ENCODE peak calls at places on chromosome 5, in seven cellular contexts. One of them, this sample, is unnamed.

GRCh38 chr5:1536298-1537165 is 12.8 kb upstream of the LPCAT1 start:
- DNase-seq in hepatocyte: no peak
- DNase-seq in tibial artery: peak; percentile 60
- DNase-seq in H9: peak; percentile 16
- DNase-seq in ovary: peak; percentile 15
- DNase-seq in lower lobe of right lung: peak; percentile 45
- DNase-seq in HCT116: no peak
- DNase-seq in this sample: no peak

GRCh38 chr5:59666709-59667108 is 226.8 kb downstream of the PDE4D start:
- DNase-seq in hepatocyte: no peak
- DNase-seq in tibial artery: no peak
- DNase-seq in H9: no peak
- DNase-seq in ovary: no peak
- DNase-seq in lower lobe of right lung: no peak
- DNase-seq in HCT116: no peak
- DNase-seq in this sample: no peak

GRCh38 chr5:107231191-107231590 is 439.5 kb downstream of the EFNA5 start:
- DNase-seq in hepatocyte: no peak
- DNase-seq in tibial artery: no peak
- DNase-seq in H9: no peak
- DNase-seq in ovary: no peak
- DNase-seq in lower lobe of right lung: no peak
- DNase-seq in HCT116: no peak
- DNase-seq in this sample: no peak

GRCh38 chr5:60488466-60489130 is 211.4 kb downstream of the DEPDC1B start:
- DNase-seq in hepatocyte: no peak
- DNase-seq in tibial artery: no peak
- DNase-seq in H9: no peak
- DNase-seq in ovary: no peak
- DNase-seq in lower lobe of right lung: no peak
- DNase-seq in HCT116: no peak
- DNase-seq in this sample: no peak

GRCh38 chr5:137146402-137146889 is 352.7 kb downstream of the SPOCK1 start:
- DNase-seq in hepatocyte: peak; percentile 89
- DNase-seq in tibial artery: peak; percentile 78
- DNase-seq in H9: no peak
- DNase-seq in ovary: no peak
- DNase-seq in lower lobe of right lung: no peak
- DNase-seq in HCT116: peak; percentile 8
- DNase-seq in this sample: peak; percentile 93

GRCh38 chr5:6328173-6328572 is 50.2 kb downstream of the MED10 start:
- DNase-seq in hepatocyte: peak; percentile 64
- DNase-seq in tibial artery: no peak
- DNase-seq in H9: peak; percentile 75
- DNase-seq in ovary: no peak
- DNase-seq in lower lobe of right lung: no peak
- DNase-seq in HCT116: no peak
- DNase-seq in this sample: peak; percentile 80

GRCh38 chr5:92687793-92688467 is 893.1 kb downstream of the NR2F1-AS1 start:
- DNase-seq in hepatocyte: peak; percentile 30
- DNase-seq in tibial artery: no peak
- DNase-seq in H9: peak; percentile 24
- DNase-seq in ovary: no peak
- DNase-seq in lower lobe of right lung: no peak
- DNase-seq in HCT116: peak; percentile 29
- DNase-seq in this sample: peak; percentile 73

GRCh38 chr5:147565524-147565923 is 55.7 kb upstream of the DPYSL3 start:
- DNase-seq in hepatocyte: peak; percentile 18
- DNase-seq in tibial artery: no peak
- DNase-seq in H9: no peak
- DNase-seq in ovary: no peak
- DNase-seq in lower lobe of right lung: no peak
- DNase-seq in HCT116: no peak
- DNase-seq in this sample: no peak

GRCh38 chr5:89816038-89816437 is 593.5 kb downstream of the CETN3 start:
- DNase-seq in hepatocyte: no peak
- DNase-seq in tibial artery: no peak
- DNase-seq in H9: no peak
- DNase-seq in ovary: no peak
- DNase-seq in lower lobe of right lung: no peak
- DNase-seq in HCT116: no peak
- DNase-seq in this sample: no peak

GRCh38 chr5:80184235-80185023 is 71.4 kb downstream of the SERINC5 start:
- DNase-seq in hepatocyte: peak; percentile 35
- DNase-seq in tibial artery: no peak
- DNase-seq in H9: peak; percentile 80
- DNase-seq in ovary: no peak
- DNase-seq in lower lobe of right lung: peak; percentile 73
- DNase-seq in HCT116: no peak
- DNase-seq in this sample: no peak

GRCh38 chr5:150058480-150059126 is 27.8 kb downstream of the CSF1R start:
- DNase-seq in hepatocyte: no peak
- DNase-seq in tibial artery: peak; percentile 64
- DNase-seq in H9: no peak
- DNase-seq in ovary: no peak
- DNase-seq in lower lobe of right lung: no peak
- DNase-seq in HCT116: no peak
- DNase-seq in this sample: peak; percentile 50

GRCh38 chr5:91742504-91742903 is 359.4 kb upstream of the ARRDC3 start:
- DNase-seq in hepatocyte: no peak
- DNase-seq in tibial artery: no peak
- DNase-seq in H9: no peak
- DNase-seq in ovary: no peak
- DNase-seq in lower lobe of right lung: no peak
- DNase-seq in HCT116: no peak
- DNase-seq in this sample: no peak

GRCh38 chr5:157328277-157328912 is 62.5 kb downstream of the CYFIP2 start:
- DNase-seq in hepatocyte: peak; percentile 89
- DNase-seq in tibial artery: peak; percentile 74
- DNase-seq in H9: peak; percentile 77
- DNase-seq in ovary: peak; percentile 55
- DNase-seq in lower lobe of right lung: peak; percentile 63
- DNase-seq in HCT116: peak; percentile 58
- DNase-seq in this sample: peak; percentile 95

GRCh38 chr5:66442951-66443445 is 153.2 kb upstream of the MAST4 start:
- DNase-seq in hepatocyte: no peak
- DNase-seq in tibial artery: peak; percentile 66
- DNase-seq in H9: no peak
- DNase-seq in ovary: peak; percentile 76
- DNase-seq in lower lobe of right lung: no peak
- DNase-seq in HCT116: no peak
- DNase-seq in this sample: no peak

GRCh38 chr5:157431544-157432200 is 28.3 kb upstream of the NIPAL4 start:
- DNase-seq in hepatocyte: peak; percentile 68
- DNase-seq in tibial artery: no peak
- DNase-seq in H9: no peak
- DNase-seq in ovary: no peak
- DNase-seq in lower lobe of right lung: no peak
- DNase-seq in HCT116: peak; percentile 38
- DNase-seq in this sample: peak; percentile 40

GRCh38 chr5:135986891-135987401 is 32.2 kb upstream of the LECT2 start:
- DNase-seq in hepatocyte: no peak
- DNase-seq in tibial artery: no peak
- DNase-seq in H9: no peak
- DNase-seq in ovary: no peak
- DNase-seq in lower lobe of right lung: no peak
- DNase-seq in HCT116: no peak
- DNase-seq in this sample: no peak

GRCh38 chr5:173611706-173612105 is 4.7 kb downstream of the BOD1 start:
- DNase-seq in hepatocyte: no peak
- DNase-seq in tibial artery: no peak
- DNase-seq in H9: no peak
- DNase-seq in ovary: no peak
- DNase-seq in lower lobe of right lung: no peak
- DNase-seq in HCT116: no peak
- DNase-seq in this sample: no peak

GRCh38 chr5:135594416-135594960 is 15.7 kb upstream of the CXCL14 start:
- DNase-seq in hepatocyte: no peak
- DNase-seq in tibial artery: no peak
- DNase-seq in H9: no peak
- DNase-seq in ovary: no peak
- DNase-seq in lower lobe of right lung: no peak
- DNase-seq in HCT116: no peak
- DNase-seq in this sample: no peak

GRCh38 chr5:65830856-65831255 is 95.5 kb upstream of the ERBIN start:
- DNase-seq in hepatocyte: no peak
- DNase-seq in tibial artery: no peak
- DNase-seq in H9: no peak
- DNase-seq in ovary: no peak
- DNase-seq in lower lobe of right lung: no peak
- DNase-seq in HCT116: no peak
- DNase-seq in this sample: no peak

DNA sequence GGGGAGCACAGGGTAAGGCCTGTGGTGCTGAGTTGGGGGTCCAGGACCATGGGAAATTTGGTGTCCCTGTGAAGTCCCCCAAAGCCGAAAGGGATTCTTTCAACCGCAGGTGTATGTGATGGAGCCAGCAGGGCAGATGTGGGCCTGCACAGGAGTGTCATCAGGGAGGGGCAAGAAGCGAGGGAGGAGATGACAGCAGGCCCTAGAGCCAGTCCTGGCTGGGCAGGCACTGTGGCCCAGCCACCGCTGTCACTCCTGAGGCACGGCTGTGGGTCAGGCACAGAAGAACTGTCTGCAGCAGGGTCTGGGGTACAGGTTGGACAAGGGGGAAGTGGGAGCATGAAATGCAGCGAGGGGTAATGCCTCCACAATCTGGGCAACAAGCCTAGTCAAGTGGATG is 4.8 kb downstream of the HK3 start:
- DNase-seq in hepatocyte: no peak
- DNase-seq in tibial artery: no peak
- DNase-seq in H9: no peak
- DNase-seq in ovary: no peak
- DNase-seq in lower lobe of right lung: no peak
- DNase-seq in HCT116: no peak
- DNase-seq in this sample: no peak
- H3K4me1 ChIP-seq in hepatocyte: no peaks in the 10 kb centered on the region
- H3K4me1 ChIP-seq in tibial artery: no peaks in the 10 kb centered on the region
- H3K4me1 ChIP-seq in H9: no peaks in the 10 kb centered on the region
- H3K4me1 ChIP-seq in ovary: no peaks in the 10 kb centered on the region
- H3K4me1 ChIP-seq in lower lobe of right lung: peaks cover 23% of the 10 kb centered on the region
- H3K4me1 ChIP-seq in HCT116: no peaks in the 10 kb centered on the region
- H3K4me1 ChIP-seq in this sample: no peaks in the 10 kb centered on the region

GRCh38 chr5:23994581-23995370 is 487.4 kb downstream of the PRDM9 start:
- DNase-seq in hepatocyte: no peak
- DNase-seq in tibial artery: no peak
- DNase-seq in H9: no peak
- DNase-seq in ovary: no peak
- DNase-seq in lower lobe of right lung: no peak
- DNase-seq in HCT116: no peak
- DNase-seq in this sample: no peak
- TF ChIP-seq CTCF in hepatocyte: peak; percentile 49
- TF ChIP-seq CTCF in tibial artery: no peak
- TF ChIP-seq CTCF in H9: peak; percentile 57
- TF ChIP-seq CTCF in ovary: no peak
- TF ChIP-seq CTCF in lower lobe of right lung: peak; percentile 16
- TF ChIP-seq CTCF in HCT116: no peak
- TF ChIP-seq CTCF in this sample: no peak

GRCh38 chr5:145636396-145636795 is 198.7 kb downstream of the PRELID2 start:
- DNase-seq in hepatocyte: no peak
- DNase-seq in tibial artery: no peak
- DNase-seq in H9: no peak
- DNase-seq in ovary: no peak
- DNase-seq in lower lobe of right lung: no peak
- DNase-seq in HCT116: no peak
- DNase-seq in this sample: no peak

GRCh38 chr5:145637396-145637795 is 197.7 kb downstream of the PRELID2 start:
- DNase-seq in hepatocyte: no peak
- DNase-seq in tibial artery: no peak
- DNase-seq in H9: no peak
- DNase-seq in ovary: no peak
- DNase-seq in lower lobe of right lung: no peak
- DNase-seq in HCT116: no peak
- DNase-seq in this sample: no peak

GRCh38 chr5:145633474-145633873 is 201.7 kb downstream of the PRELID2 start:
- DNase-seq in hepatocyte: no peak
- DNase-seq in tibial artery: no peak
- DNase-seq in H9: no peak
- DNase-seq in ovary: no peak
- DNase-seq in lower lobe of right lung: no peak
- DNase-seq in HCT116: no peak
- DNase-seq in this sample: no peak

GRCh38 chr5:145629047-145629446 is 206.1 kb downstream of the PRELID2 start:
- DNase-seq in hepatocyte: no peak
- DNase-seq in tibial artery: no peak
- DNase-seq in H9: no peak
- DNase-seq in ovary: no peak
- DNase-seq in lower lobe of right lung: no peak
- DNase-seq in HCT116: no peak
- DNase-seq in this sample: peak; percentile 16

DNA sequence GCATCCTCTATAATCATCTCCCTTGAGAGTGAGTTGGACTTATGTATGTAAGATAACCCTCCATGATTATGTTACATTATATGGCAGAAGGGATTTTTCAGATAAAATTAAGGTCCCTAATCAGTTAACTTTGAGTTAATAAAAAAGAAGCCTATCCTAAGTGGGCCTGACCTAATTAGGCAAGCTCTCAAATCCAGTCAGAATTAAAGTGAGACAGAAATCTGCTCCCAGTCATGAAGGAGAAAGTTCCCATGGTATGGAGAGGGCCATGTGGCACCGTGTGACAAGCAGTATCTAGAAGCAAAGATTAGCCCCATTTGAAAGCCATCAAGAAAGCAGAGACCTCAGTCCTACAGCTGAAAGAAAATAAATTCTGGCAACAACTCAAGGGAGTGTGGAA is 202.4 kb downstream of the PRELID2 start:
- DNase-seq in hepatocyte: no peak
- DNase-seq in tibial artery: no peak
- DNase-seq in H9: no peak
- DNase-seq in ovary: no peak
- DNase-seq in lower lobe of right lung: no peak
- DNase-seq in HCT116: no peak
- DNase-seq in this sample: no peak
- H3K4me1 ChIP-seq in hepatocyte: peaks cover 18% of the 10 kb centered on the region
- H3K4me1 ChIP-seq in tibial artery: no peaks in the 10 kb centered on the region
- H3K4me1 ChIP-seq in H9: no peaks in the 10 kb centered on the region
- H3K4me1 ChIP-seq in ovary: no peaks in the 10 kb centered on the region
- H3K4me1 ChIP-seq in lower lobe of right lung: no peaks in the 10 kb centered on the region
- H3K4me1 ChIP-seq in HCT116: no peaks in the 10 kb centered on the region
- H3K4me1 ChIP-seq in this sample: peaks cover 11% of the 10 kb centered on the region

DNA sequence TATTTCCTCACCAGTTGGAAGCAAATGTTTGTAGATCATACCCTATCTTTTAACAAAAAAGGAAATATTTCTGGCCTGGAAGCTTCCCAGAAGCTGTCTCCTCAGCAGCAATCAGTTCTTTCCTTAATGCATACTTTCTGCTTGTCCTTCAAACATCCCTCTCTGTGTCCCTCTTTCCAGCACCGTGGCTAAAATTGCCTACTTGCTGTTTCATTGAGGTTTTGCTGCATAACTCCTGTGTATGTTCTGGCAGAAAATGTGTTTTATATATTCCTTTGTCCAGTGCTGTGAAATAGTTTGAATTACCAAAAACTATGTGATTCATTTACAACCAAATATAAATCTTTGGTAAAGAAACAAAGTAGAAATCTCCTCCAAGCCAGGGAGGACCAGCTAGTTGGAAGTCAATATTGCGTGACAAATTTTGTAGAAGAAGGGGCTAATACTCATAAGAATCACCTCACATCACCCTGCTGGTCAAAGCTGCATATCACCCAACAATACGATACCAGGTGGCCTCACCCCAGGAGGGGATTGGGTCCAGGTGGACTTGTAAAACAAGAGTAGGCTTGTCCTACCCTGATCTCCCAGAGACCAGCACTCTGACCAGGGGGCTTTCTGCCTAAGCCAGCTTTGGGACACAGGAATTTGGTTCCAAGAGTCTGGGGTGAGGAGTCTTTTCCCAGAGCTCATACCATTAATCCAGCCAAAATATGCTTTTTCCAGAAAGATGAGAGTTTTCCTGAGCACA is 198.4 kb upstream of the SNX2 start:
- DNase-seq in hepatocyte: no peak
- DNase-seq in tibial artery: no peak
- DNase-seq in H9: no peak
- DNase-seq in ovary: no peak
- DNase-seq in lower lobe of right lung: no peak
- DNase-seq in HCT116: no peak
- DNase-seq in this sample: no peak
- TF ChIP-seq CTCF in hepatocyte: no peak
- TF ChIP-seq CTCF in tibial artery: no peak
- TF ChIP-seq CTCF in H9: no peak
- TF ChIP-seq CTCF in ovary: no peak
- TF ChIP-seq CTCF in lower lobe of right lung: no peak
- TF ChIP-seq CTCF in HCT116: no peak
- TF ChIP-seq CTCF in this sample: no peak

This sample was measured in cardiac muscle cell.